ENCODE peak calls at places on chromosomes 6 and 20, in seven cellular contexts. E, U, Y, V, P, X and R are unnamed samples. For H3K36me3, the result is how much of the 10 kb centered on the place peaks cover.

GRCh38 chr6:38612386-38612965 is 27.3 kb downstream of the BTBD9 start:
- DNase-seq in U (no peak), E (no peak), P (no peak), X (peak), V (no peak), Y (no peak), R (no peak)

GRCh38 chr20:20096421-20096820 is 44.1 kb downstream of the CFAP61 start:
- DNase-seq in E (no peak), V (no peak), U (no peak), P (no peak), X (no peak), Y (no peak), R (no peak)

GRCh38 chr6:157219201-157220200 is 103.8 kb downstream of the TMEM242 start:
- DNase-seq in P (no peak), V (no peak), E (no peak), U (no peak), X (peak), Y (no peak), R (peak)

GRCh38 chr20:34624628-34625027 is 52.3 kb downstream of the PIGU start:
- DNase-seq in V (no peak), E (peak), X (no peak), P (no peak), U (no peak), Y (peak), R (no peak)

GRCh38 chr20:53146201-53146891 is 174.2 kb downstream of the TSHZ2 start:
- DNase-seq in Y (no peak), U (no peak), E (no peak), P (no peak), X (no peak), V (no peak), R (no peak)

GRCh38 chr20:17515053-17515452 is 16.1 kb downstream of the BFSP1 start:
- DNase-seq in X (no peak), U (no peak), E (no peak), Y (no peak), V (no peak), P (no peak), R (no peak)

GRCh38 chr6:169791721-169792131 is 40.3 kb downstream of the ERMARD start:
- DNase-seq in U (no peak), P (no peak), Y (no peak), X (no peak), E (no peak), V (no peak), R (no peak)

GRCh38 chr6:12865117-12865516 is 148.6 kb downstream of the PHACTR1 start:
- DNase-seq in Y (no peak), U (no peak), V (no peak), P (no peak), E (no peak), X (no peak), R (no peak)

GRCh38 chr6:32967151-32968091 is 973 bp upstream of the BRD2 start:
- DNase-seq in V (peak), U (no peak), X (peak), Y (peak), P (peak), E (peak), R (no peak)

GRCh38 chr20:18225652-18226051 is 62.7 kb upstream of the ZNF133 start:
- DNase-seq in P (no peak), U (no peak), X (peak), E (no peak), V (no peak), Y (no peak), R (no peak)

GRCh38 chr6:24910331-24910849 is 25.4 kb downstream of the RIPOR2 start:
- DNase-seq in P (no peak), U (peak), E (no peak), X (peak), V (no peak), Y (peak), R (peak)
- H3K4me3 ChIP-seq in P (peak), U (peak), E (peak), X (peak), V (no peak), Y (peak), R (peak)

DNA sequence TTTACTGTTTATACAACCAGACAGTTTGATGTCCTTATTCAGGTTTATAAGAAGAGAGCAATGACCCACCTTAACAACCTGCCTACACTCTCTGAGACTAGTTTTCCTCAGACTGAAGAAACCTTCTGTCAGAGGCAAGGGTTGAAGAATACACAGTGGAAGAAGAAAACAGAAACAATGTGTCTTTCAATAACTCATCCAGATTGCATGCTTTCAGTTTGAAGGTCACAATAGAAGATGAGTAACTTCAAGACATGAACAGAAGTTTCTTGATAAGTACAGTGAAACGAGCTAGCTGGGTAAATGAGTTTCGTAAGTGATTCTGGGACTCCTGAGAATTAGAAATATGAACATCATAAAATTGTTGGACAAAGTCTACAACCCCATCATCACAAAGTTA is 141.7 kb downstream of the STXBP5 start:
- DNase-seq in U (no peak), V (no peak), Y (no peak), X (no peak), E (no peak), P (no peak), R (no peak)
- H3K36me3 ChIP-seq in U (under half), V (under half), Y (under half), X (under half), E (under half), P (under half), R (under half)

DNA sequence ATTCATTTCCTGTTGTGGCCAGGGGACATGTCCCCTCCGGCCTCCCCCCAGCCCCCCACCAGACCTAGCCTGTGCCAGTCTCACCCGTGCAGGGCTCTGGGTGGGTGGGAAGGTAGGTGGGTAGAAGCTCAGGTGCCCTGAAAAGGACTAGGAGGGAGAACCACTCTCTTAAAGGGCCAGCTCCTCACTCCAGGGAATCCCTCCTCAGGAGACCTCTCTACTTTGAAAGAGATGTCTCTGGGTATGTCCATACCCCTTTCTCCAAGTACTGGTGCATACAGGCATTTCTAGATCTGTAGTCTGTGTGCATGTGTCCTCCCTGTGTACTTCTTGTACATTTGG is 60.8 kb upstream of the EPB41L1 start:
- DNase-seq in U (no peak), X (no peak), P (no peak), E (no peak), V (no peak), Y (no peak), R (no peak)
- H3K4me3 ChIP-seq in U (peak), X (peak), P (no peak), E (no peak), V (peak), Y (peak), R (peak)

DNA sequence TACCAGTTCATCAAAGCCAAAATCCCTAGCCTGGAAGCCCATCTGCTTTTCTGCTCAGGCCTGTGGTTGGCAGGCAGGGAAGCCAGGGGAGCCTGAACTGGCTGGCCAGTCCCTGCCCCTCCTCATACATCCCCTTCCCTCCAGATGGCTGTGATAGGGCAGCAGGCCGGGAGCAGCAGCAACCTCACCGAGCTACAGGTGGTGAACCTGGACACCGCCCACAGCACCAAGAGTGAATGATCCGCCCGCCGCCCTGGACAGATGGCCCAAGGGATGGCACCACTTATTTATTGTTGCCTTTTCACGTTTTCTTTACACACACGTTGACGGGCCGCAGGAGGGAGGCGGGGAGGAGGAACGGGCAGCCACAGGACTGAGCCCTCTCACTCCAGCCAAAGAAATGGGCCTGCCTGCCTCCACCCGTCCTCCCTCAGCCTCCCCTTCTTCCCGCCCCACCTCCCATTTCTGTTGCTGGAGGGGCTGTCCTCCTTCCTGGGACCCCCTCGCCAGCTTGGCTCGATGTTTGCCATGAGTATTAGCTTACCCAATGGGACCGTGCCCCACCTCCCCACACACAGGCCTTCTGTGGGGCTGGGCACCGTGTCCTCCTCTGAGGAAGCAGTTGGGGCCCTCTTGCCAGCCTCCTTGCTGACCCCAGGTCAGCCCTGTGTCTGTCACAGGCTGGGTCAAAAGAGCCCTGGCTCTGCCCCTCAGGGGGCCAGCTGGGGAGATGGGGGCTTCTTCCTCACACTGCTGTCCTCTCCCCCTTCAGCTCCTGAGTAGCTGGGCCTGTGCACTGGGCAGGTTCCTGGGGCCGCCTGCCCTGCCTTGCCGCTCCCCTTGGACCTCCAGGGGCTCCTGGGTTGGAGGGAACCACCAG is 2.8 kb upstream of the CUL9 start:
- DNase-seq in U (no peak), P (no peak), X (no peak), Y (no peak), V (no peak), E (no peak), R (peak)
- H3K36me3 ChIP-seq in U (under half), P (under half), X (half or more), Y (under half), V (under half), E (under half), R (under half)